ENCODE peak calls at places on chromosomes 16 and 17, in six cellular contexts. Z is fibroblast of mammary gland, S is BJ, E is adrenal gland, U is GM12865, D is MM.1S. O is an unnamed sample.

GRCh38 chr16:24721830-24722238 is 7.6 kb upstream of the TNRC6A start:
- DNase-seq in D (no peak), E (no peak), U (no peak), S (no peak), Z (peak), O (peak)

GRCh38 chr17:80457236-80457856 is 19.1 kb downstream of the NPTX1 start:
- DNase-seq in U (peak), Z (no peak), S (no peak), D (no peak), E (no peak), O (peak)

GRCh38 chr16:77496934-77497333 is 62.1 kb upstream of the ADAMTS18 start:
- DNase-seq in E (no peak), S (no peak), D (no peak), U (no peak), Z (no peak), O (no peak)

GRCh38 chr16:62869837-62870236 is 833.6 kb upstream of the CDH8 start:
- DNase-seq in D (no peak), U (peak), S (no peak), E (no peak), Z (no peak), O (no peak)

GRCh38 chr17:33175565-33175964 is 117.5 kb downstream of the ASIC2 start:
- DNase-seq in Z (no peak), U (no peak), S (no peak), E (no peak), D (no peak), O (no peak)

GRCh38 chr16:66278111-66278531 is 88.4 kb upstream of the CDH5 start:
- DNase-seq in E (no peak), U (no peak), D (no peak), Z (no peak), S (no peak), O (no peak)

GRCh38 chr16:89931964-89932363 is 8.8 kb downstream of the TUBB3 start:
- DNase-seq in Z (no peak), U (no peak), E (no peak), S (no peak), D (no peak), O (no peak)

GRCh38 chr16:71537643-71538042 is 11.4 kb downstream of the CHST4 start:
- DNase-seq in D (peak), S (no peak), U (peak), Z (peak), E (peak), O (peak)

GRCh38 chr17:68057531-68057952 is 22.0 kb downstream of the KPNA2 start:
- DNase-seq in U (peak), D (peak), E (no peak), S (no peak), Z (peak), O (peak)

GRCh38 chr17:42979511-42980273 is at the start of gene PTGES3L:
- DNase-seq in E (no peak), D (peak), U (peak), Z (no peak), S (no peak), O (peak)

GRCh38 chr17:794876-795275 is 12.7 kb downstream of the MRM3 start:
- DNase-seq in U (peak), Z (peak), D (peak), S (no peak), E (peak), O (peak)

DNA sequence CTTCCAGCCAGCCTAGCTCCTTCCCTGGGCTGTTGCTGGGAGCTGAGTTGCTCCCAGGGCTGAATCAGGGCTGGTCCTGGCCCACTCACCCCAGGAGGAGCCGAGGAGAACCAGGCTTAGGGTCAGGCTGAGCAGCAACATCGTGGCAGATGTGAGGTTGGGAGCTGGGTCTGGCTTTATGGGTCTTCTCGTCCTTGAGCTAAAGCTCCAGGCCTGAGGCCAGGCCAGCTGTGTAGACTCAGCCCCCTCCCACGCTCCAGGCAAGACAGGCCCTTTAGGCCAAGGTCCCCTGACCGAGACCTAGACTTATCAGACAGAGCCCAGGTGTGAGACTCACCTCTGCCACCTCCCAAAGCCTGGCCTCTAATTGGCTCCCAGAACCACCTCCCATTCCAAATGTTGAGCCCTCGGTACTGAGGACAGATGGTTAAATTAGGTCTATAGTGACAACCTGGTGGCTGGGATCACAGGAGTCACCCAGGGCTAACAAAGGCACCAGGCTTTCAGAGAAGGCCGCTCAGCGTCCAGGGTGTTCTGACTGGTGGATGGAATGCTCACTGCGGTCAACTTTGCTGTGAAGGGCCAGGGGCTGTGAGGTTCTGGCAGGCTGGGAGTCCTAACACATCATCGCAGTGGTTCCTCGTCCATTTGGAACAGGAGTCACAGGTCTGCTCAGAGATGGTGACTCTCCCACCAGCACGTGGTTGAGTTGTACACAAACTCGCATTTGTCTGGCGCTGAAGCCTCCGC is at the start of gene CTRL:
- DNase-seq in S (no peak), D (no peak), U (no peak), Z (no peak), E (no peak), O (no peak)
- TF ChIP-seq CTCF in S (peak), D (no peak), U (no peak), Z (peak), E (no peak), O (no peak)

DNA sequence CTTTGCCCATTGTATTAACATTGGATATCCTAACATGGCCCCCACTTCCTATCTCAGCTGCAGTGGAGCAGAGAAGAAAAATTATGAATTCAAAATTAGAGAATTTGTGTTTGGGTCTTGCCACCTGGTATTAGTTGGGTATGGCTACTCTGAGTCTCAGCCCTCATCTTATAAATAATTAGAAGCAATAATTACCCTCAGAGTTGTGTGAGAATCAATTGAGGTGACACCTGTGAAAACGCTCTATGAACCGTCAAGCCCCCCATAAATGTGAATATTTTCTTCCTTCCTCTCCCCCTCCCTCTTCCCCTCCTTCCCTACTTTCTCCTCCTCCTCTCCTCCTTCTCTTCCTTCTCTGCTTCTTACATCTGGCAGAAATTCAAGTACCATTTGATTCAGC is 8.9 kb upstream of the TOB1 start:
- DNase-seq in S (no peak), E (no peak), U (no peak), Z (no peak), D (no peak), O (no peak)
- TF ChIP-seq CTCF in S (no peak), E (no peak), U (no peak), Z (no peak), D (no peak), O (no peak)

DNA sequence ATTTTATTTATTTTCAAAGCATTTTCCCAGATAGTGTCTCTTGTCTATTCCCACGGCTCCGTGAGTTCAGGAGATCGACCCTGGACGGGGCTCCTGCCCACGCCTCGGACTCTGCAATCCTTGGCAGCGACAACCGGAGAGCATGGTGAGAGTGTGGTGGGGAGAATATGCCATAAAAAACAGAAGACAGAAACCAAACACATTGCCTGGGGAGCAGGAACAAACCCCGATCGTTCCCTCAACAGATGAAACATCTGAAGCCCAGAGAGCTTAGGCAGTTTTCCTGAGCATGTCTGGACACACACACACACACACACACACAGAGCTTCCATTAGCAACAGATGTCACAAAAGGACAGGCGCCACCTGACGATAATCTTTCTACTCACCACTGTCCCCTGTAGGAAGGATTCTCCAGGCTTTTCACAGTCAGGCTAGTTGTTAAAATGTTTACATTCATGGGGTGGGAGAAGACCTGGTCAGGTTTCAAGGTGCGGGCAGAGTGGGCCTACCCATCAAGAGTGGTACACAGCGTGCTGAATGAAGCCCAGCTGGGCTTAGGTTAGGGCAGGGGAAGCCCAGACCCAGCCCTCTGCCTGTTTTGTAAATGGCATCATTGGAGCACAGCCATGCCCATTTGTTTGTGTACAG is 230.4 kb upstream of the TNRC6C start:
- DNase-seq in D (no peak), U (peak), Z (peak), S (peak), E (no peak), O (no peak)
- TF ChIP-seq CTCF in D (no peak), U (no peak), Z (peak), S (peak), E (no peak), O (no peak)

DNA sequence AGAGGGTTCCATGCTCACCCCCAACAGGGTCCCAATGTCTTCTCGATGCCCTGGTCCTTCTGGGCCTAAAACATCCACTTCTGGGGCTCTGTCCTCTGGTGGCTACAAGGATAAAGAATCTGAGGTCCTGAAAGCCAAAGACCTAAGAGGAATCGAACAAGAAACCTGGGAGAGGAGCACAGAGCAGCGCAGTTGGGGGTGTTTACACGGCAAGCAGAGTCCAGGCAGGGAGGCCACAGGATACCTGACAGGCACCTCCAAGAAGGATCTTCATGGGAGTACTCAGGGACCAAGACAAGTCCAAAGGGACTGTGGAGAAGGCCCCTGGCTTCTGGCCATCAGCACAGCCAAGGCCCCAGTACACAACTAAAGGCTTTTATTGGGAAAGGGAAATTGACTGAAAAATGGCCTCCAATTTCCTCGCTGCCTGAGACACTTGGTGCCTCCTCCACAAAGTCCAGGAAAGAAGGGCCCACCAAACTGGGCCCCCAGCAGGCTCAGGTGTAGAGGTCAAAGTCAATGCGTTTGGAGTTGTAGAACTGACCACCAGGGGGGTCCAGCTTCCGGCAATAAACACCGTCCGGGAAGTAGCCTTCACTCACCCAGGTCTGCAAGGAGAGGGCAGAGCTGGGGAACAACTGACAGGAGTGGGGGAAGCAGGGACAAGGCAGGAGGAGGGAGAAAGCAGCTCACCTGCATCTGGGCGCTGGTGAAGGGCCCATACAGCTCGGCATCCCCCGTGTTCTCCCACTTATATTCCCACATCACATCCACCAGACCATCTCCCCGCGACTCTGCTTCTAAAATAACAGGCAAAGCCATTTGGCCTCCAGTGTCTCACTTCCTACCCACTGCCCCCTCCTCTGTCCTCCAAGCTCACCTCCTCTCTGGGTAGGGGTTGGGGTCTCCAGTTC is 2.4 kb downstream of the CD2BP2 start:
- DNase-seq in U (no peak), D (no peak), E (no peak), S (no peak), Z (no peak), O (no peak)
- TF ChIP-seq CTCF in U (no peak), D (no peak), E (no peak), S (peak), Z (peak), O (no peak)

GRCh38 chr16:4272114-4272954 is 489 bp downstream of the TFAP4 start:
- DNase-seq in D (peak), U (peak), E (peak), S (no peak), Z (peak), O (no peak)

GRCh38 chr16:4273858-4274291 is 1.1 kb upstream of the TFAP4 start:
- DNase-seq in Z (peak), U (peak), D (peak), E (peak), S (no peak), O (peak)

GRCh38 chr16:4271176-4272113 is 1.4 kb downstream of the TFAP4 start:
- DNase-seq in U (peak), Z (peak), D (peak), S (peak), E (peak), O (peak)

GRCh38 chr16:4270091-4270490 is 2.7 kb downstream of the TFAP4 start:
- DNase-seq in Z (no peak), U (no peak), S (no peak), E (no peak), D (no peak), O (no peak)

GRCh38 chr16:4270595-4270994 is 2.2 kb downstream of the TFAP4 start:
- DNase-seq in U (no peak), D (no peak), Z (no peak), S (no peak), E (no peak), O (peak)
- TF ChIP-seq CTCF in U (no peak), D (no peak), Z (no peak), S (no peak), E (no peak), O (no peak)

DNA sequence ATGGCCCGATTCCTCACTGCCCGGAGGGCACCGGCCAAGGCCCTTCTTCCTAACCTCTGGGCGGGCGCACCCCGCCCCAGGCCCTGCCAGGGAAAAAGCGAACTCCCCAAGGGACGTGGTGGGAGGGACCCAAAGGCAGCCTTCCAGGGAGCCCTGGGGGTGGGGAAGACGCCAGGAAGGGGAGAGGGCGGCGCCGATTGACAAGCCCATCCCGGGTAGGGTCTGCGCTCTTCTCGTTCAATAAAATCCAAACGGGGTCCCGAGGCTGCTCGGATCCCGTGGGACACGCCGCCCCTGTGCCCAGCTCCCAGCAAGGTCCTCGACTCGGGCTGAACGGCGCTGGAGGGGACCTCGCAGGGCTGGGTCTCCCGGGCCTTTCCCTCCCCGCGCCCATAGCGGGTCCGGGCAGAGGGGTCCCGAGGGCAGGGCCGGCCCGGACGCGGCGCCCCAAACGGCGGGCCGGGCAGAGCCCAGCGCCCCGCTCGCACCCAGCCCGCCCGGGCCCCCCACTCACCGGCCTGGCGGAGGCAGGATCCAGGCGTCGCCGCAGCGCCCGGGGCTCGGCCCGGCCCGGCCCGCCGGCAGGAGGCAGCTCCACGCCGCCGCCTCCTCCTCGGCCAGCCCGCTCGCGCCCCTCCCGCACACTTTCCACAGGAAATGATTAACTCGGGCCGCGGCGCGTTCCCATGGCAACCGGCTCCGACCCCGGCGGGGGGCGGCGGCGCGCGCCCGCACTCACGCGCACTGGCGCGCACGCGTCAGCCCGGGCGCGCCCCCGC is at the start of gene KIFC3:
- DNase-seq in S (no peak), E (peak), U (peak), D (peak), Z (peak), O (peak)
- TF ChIP-seq CTCF in S (no peak), E (no peak), U (no peak), D (no peak), Z (no peak), O (no peak)

DNA sequence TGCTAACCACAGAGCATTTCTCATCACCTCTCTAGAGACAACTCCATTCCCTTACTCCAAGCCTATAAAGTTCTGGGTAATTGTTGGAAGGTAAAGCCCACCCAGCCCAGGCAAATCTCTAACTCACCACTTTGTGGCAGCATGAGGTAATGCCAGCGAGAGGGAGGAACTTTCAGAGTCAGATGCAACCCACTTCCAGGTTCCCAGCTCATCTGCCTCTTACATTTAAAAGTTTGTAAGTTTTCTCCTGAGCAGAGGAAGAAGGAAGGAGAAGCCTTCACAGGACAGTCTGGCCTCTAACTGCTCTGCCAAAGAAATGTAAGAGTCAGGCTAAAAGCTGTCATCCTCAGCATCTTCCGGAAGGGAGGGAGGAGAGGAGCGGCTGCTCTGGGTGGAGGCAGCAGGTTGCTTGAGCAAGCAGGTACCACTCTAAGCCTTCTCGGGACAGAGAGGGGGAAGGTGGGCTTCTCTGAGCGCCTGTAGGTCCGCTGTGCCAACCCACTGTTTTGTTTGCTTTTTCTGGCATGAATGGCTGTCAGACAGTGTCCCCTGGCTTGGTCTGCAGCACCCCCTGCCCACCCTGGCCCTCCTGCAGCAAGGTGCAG is 1.0 kb downstream of the ZNF319 start:
- DNase-seq in S (no peak), Z (peak), U (peak), E (no peak), D (peak), O (peak)
- TF ChIP-seq CTCF in S (no peak), Z (no peak), U (no peak), E (no peak), D (no peak), O (no peak)

O was measured in activated CD8-positive, alpha-beta T cell treated with anti-CD3 and anti-CD28 coated beads for 36 hours.